ENCODE peak calls at places on chromosome 14, in six cellular contexts. P is HFF-Myc; X is activated T-cell treated with anti-CD3 and anti-CD28 coated beads, Interleukin-2, amount 50 U/mL, for 1 hour; N is caudate nucleus; D is hypothalamus; J is MCF 10A. I is an unnamed sample.

GRCh38 chr14:82710257-82710841 is 1176.7 kb upstream of the SEL1L start:
- DNase-seq in J (peak; percentile 73), N (peak; percentile 1), D (peak; percentile 3), P (peak; percentile 10), X (no peak), I (no peak)

GRCh38 chr14:41423503-41423902 is 183.2 kb upstream of the LRFN5 start:
- DNase-seq in X (no peak), J (no peak), N (no peak), P (no peak), D (no peak), I (no peak)

GRCh38 chr14:37746140-37746832 is 150.9 kb downstream of the TTC6 start:
- DNase-seq in D (no peak), P (no peak), X (no peak), N (no peak), J (no peak), I (no peak)

GRCh38 chr14:104851896-104852663 is 13.0 kb upstream of the CEP170B start:
- DNase-seq in X (no peak), N (no peak), D (no peak), J (no peak), P (no peak), I (no peak)

GRCh38 chr14:69459122-69459521 is 25.4 kb upstream of the PLEKHD1 start:
- DNase-seq in J (no peak), D (no peak), N (no peak), X (no peak), P (no peak), I (no peak)

GRCh38 chr14:31194661-31195060 is 12.9 kb downstream of the HECTD1 start:
- DNase-seq in N (no peak), J (no peak), X (no peak), P (no peak), D (no peak), I (no peak)

GRCh38 chr14:28609228-28609828 is 157.3 kb upstream of the FOXG1 start:
- DNase-seq in P (peak; percentile 7), D (peak; percentile 52), X (no peak), N (peak; percentile 88), J (peak; percentile 78), I (peak; percentile 58)

GRCh38 chr14:21454843-21455550 is 926 bp downstream of the CHD8 start:
- DNase-seq in J (no peak), P (no peak), D (no peak), N (no peak), X (no peak), I (no peak)

GRCh38 chr14:70213721-70214282 is 25.1 kb upstream of the SLC8A3 start:
- DNase-seq in D (no peak), P (no peak), N (no peak), J (no peak), X (no peak), I (no peak)

GRCh38 chr14:92675421-92675820 is 73.0 kb downstream of the LGMN start:
- DNase-seq in J (no peak), P (no peak), X (peak; percentile 13), D (no peak), N (no peak), I (no peak)

GRCh38 chr14:71739273-71739990 is 192.8 kb upstream of the RGS6 start:
- DNase-seq in D (no peak), N (no peak), J (peak; percentile 17), X (no peak), P (no peak), I (no peak)

GRCh38 chr14:64845878-64846277 is 33.8 kb downstream of the SPTB start:
- DNase-seq in D (no peak), J (no peak), N (no peak), X (no peak), P (no peak), I (no peak)

GRCh38 chr14:65117795-65118746 is 15.8 kb upstream of the MAX start:
- DNase-seq in P (no peak), N (no peak), J (no peak), X (no peak), D (no peak), I (no peak)

GRCh38 chr14:56868660-56869059 is 58.4 kb upstream of the OTX2 start:
- DNase-seq in N (no peak), D (no peak), X (no peak), P (no peak), J (no peak), I (no peak)

GRCh38 chr14:32009636-32010560 is 67.2 kb upstream of the ARHGAP5 start:
- DNase-seq in D (no peak), X (no peak), P (no peak), J (no peak), N (no peak), I (no peak)

GRCh38 chr14:53006931-53007330 is 56.1 kb upstream of the FERMT2 start:
- DNase-seq in N (no peak), D (no peak), J (no peak), P (no peak), X (no peak), I (no peak)

GRCh38 chr14:50002926-50003212 is 110.0 kb downstream of the ARF6 start:
- DNase-seq in N (no peak), X (no peak), J (no peak), D (no peak), P (no peak), I (no peak)

GRCh38 chr14:80310950-80311349 is 99.6 kb upstream of the DIO2 start:
- DNase-seq in J (peak; percentile 3), P (no peak), X (no peak), N (no peak), D (no peak), I (no peak)

GRCh38 chr14:67522270-67522669 is 10.8 kb upstream of the PLEKHH1 start:
- DNase-seq in X (no peak), P (no peak), N (no peak), D (peak; percentile 47), J (no peak), I (no peak)

I was measured in substantia nigra.